ENCODE peak calls at places on chromosomes 12 and 14, in ten cellular contexts. V is tibial artery, I is HFF-Myc, F is dorsolateral prefrontal cortex, R is stomach, W is uterus, U is esophagus squamous epithelium, H is foreskin fibroblast, L is choroid plexus epithelial cell, K is NB4. O is an unnamed sample.

GRCh38 chr12:1282670-1283361 is 291.8 kb downstream of the ERC1 start:
- DNase-seq in V (peak; percentile 69), I (no peak), F (peak; percentile 6), R (no peak), W (peak; percentile 81), U (no peak), H (peak; percentile 21), L (peak; percentile 52), K (no peak), O (peak; percentile 23)

GRCh38 chr12:128790653-128791373 is 32.9 kb downstream of the SLC15A4 start:
- DNase-seq in V (no peak), I (no peak), F (no peak), R (no peak), W (no peak), U (no peak), H (peak; percentile 28), L (no peak), K (no peak), O (no peak)

GRCh38 chr14:29458547-29458946 is 469.1 kb downstream of the PRKD1 start:
- DNase-seq in V (no peak), I (no peak), F (no peak), R (no peak), W (no peak), U (no peak), H (no peak), L (peak; percentile 26), K (no peak), O (peak; percentile 11)

GRCh38 chr12:107634530-107634929 is 51.1 kb upstream of the PWP1 start:
- DNase-seq in V (no peak), I (no peak), F (no peak), R (no peak), W (no peak), U (no peak), H (no peak), L (no peak), K (no peak), O (no peak)

GRCh38 chr14:55077155-55077554 is 25.7 kb downstream of the MAPK1IP1L start:
- DNase-seq in V (no peak), I (no peak), F (no peak), R (peak; percentile 50), W (no peak), U (no peak), H (no peak), L (peak; percentile 51), K (no peak), O (no peak)

GRCh38 chr12:10557766-10558165 is 52.1 kb downstream of the EIF2S3B start:
- DNase-seq in V (no peak), I (no peak), F (no peak), R (no peak), W (no peak), U (no peak), H (no peak), L (no peak), K (no peak), O (no peak)

GRCh38 chr14:66496911-66497310 is 10.7 kb downstream of the CCDC196 start:
- DNase-seq in V (no peak), I (no peak), F (no peak), R (no peak), W (no peak), U (no peak), H (no peak), L (no peak), K (no peak), O (no peak)

GRCh38 chr12:121465921-121466799 is 66.2 kb downstream of the RNF34 start:
- DNase-seq in V (no peak), I (no peak), F (no peak), R (peak; percentile 29), W (no peak), U (no peak), H (no peak), L (peak; percentile 21), K (peak; percentile 72), O (peak; percentile 10)

GRCh38 chr12:49188205-49188915 is 520 bp downstream of the TUBA1A start:
- DNase-seq in V (peak; percentile 90), I (peak; percentile 19), F (peak; percentile 74), R (peak; percentile 67), W (peak; percentile 85), U (no peak), H (peak; percentile 57), L (peak; percentile 78), K (peak; percentile 76), O (no peak)

GRCh38 chr12:49188916-49189367 is at the start of gene TUBA1A:
- DNase-seq in V (peak; percentile 96), I (peak; percentile 97), F (peak; percentile 98), R (peak; percentile 81), W (peak; percentile 99), U (peak; percentile 79), H (peak; percentile 99), L (peak; percentile 100), K (peak; percentile 95), O (peak; percentile 100)

GRCh38 chr12:49187184-49187583 is 1.7 kb downstream of the TUBA1A start:
- DNase-seq in V (peak; percentile 68), I (peak; percentile 39), F (peak; percentile 91), R (no peak), W (peak; percentile 69), U (no peak), H (peak; percentile 27), L (peak; percentile 75), K (no peak), O (peak; percentile 70)

GRCh38 chr12:49190317-49190716 is 1.4 kb upstream of the TUBA1A start:
- DNase-seq in V (no peak), I (no peak), F (peak; percentile 49), R (no peak), W (no peak), U (no peak), H (no peak), L (no peak), K (peak; percentile 23), O (no peak)

DNA sequence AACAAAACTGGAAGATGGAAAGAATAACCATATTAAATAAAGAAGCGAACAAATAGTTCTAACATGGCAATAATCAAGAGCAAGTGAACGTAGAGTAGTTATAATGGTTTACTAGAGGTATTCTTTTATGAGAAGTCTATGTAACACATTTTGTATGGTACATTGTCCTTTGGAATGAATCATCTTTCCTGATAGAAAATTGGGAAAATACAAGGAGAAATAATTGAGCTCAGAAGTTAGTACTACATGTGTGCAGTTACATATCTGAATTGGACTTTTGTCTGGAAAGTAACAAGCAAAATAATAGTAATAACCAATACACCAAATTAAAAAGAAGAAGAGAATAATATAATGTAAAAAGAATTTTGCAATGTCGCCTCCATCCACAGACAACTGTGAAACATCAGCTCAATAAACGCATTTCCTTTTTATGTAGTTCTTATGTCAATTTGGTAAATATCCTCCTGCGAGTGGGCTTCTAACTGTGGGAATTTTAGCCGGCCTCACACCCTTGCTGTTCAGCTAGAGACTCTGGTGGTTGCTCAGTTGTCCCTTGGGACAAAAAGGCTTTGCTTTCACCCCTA is 943 bp upstream of the TUBA1A start:
- DNase-seq in V (no peak), I (no peak), F (no peak), R (no peak), W (no peak), U (no peak), H (no peak), L (no peak), K (no peak), O (peak; percentile 19)
- H3K4me3 ChIP-seq in V (peak overlapping the region; percentile 93), I (peak overlapping the region; percentile 96), F (peak overlapping the region; percentile 98), R (peak overlapping the region; percentile 68), W (peak overlapping the region; percentile 100), U (peak overlapping the region; percentile 98), H (peak overlapping the region; percentile 79), L (no peak overlapping the region), K (no peak overlapping the region), O (peak overlapping the region; percentile 99)

DNA sequence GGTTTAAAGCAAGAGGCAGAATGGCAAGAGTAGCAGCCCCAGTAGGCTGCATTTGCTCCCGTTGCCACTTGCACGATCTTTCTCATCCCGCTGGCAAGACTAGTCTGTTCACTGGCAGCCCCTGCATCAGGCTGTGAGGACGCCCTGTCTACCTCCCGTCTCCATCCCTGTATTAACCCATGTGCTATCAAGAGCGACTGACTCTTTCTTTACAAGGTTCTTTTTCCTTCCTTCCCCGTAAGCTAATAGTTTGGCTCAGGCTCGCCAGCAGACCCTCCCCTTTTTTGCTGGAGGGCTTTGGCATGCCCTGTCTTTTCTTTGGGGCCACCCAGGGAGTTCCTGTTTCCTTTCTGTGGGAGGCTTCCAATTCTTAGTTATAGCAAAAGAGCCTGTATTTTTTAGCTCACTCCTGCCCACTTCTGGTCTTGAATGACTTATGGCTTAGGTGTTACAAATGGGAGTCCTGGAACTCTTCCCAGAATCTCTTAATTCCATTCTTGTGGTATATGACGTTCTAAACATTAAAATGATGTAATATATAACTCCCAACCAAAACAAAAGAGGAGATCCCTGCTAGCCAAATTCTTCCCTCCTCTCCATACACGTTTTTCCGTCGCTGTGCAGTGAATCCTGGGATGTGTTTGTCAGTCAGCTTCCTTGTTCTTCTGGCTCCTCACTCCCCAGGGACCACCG is 149.0 kb downstream of the PRKCH start:
- DNase-seq in V (peak; percentile 30), I (peak; percentile 96), F (no peak), R (no peak), W (no peak), U (no peak), H (peak; percentile 96), L (peak; percentile 98), K (peak; percentile 51), O (peak; percentile 97)
- TF ChIP-seq CTCF in V (no peak), I (peak; percentile 33), F (peak; percentile 21), R (no peak), W (no peak), U (no peak), H (peak; percentile 30), L (peak; percentile 53), K (peak; percentile 21), O (peak; percentile 24)

DNA sequence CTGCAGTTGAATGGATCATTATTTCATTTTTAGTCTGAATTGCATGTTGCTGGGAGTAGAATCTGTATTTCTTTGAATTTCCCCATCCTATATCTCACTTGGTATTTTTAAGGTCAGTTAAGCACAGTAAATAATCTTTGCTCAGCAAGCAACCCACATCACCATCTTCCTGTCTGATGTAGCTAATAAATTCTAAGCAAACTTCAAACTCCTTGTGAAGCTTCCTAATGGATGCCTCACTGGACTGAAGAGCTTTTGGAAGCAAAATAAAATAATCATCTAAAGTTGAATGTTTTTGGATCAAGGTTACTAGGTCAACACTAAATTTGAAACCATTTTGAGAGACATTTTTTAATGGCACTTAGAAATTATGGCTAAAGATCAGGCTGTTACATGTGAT is 163.9 kb downstream of the MSRB3 start:
- DNase-seq in V (no peak), I (no peak), F (no peak), R (no peak), W (no peak), U (no peak), H (no peak), L (no peak), K (no peak), O (no peak)
- H3K4me3 ChIP-seq in V (no peak overlapping the region), I (no peak overlapping the region), F (no peak overlapping the region), R (no peak overlapping the region), W (no peak overlapping the region), U (no peak overlapping the region), H (no peak overlapping the region), L (no peak overlapping the region), K (no peak overlapping the region), O (no peak overlapping the region)

GRCh38 chr14:68193970-68194634 is 374.5 kb downstream of the RAD51B start:
- DNase-seq in V (no peak), I (no peak), F (no peak), R (no peak), W (peak; percentile 67), U (no peak), H (no peak), L (peak; percentile 45), K (no peak), O (no peak)

GRCh38 chr14:68203871-68204270 is 384.3 kb downstream of the RAD51B start:
- DNase-seq in V (no peak), I (no peak), F (no peak), R (no peak), W (no peak), U (no peak), H (no peak), L (no peak), K (no peak), O (no peak)

GRCh38 chr14:68195126-68195525 is 375.5 kb downstream of the RAD51B start:
- DNase-seq in V (no peak), I (no peak), F (no peak), R (no peak), W (no peak), U (no peak), H (no peak), L (no peak), K (no peak), O (no peak)

GRCh38 chr14:68198713-68199464 is 379.3 kb downstream of the RAD51B start:
- DNase-seq in V (no peak), I (no peak), F (no peak), R (no peak), W (no peak), U (no peak), H (no peak), L (peak; percentile 72), K (no peak), O (no peak)

GRCh38 chr14:68199465-68200145 is 380.0 kb downstream of the RAD51B start:
- DNase-seq in V (peak; percentile 38), I (no peak), F (no peak), R (peak; percentile 50), W (peak; percentile 72), U (no peak), H (no peak), L (peak; percentile 79), K (no peak), O (peak; percentile 84)
- TF ChIP-seq CTCF in V (no peak), I (no peak), F (no peak), R (no peak), W (peak; percentile 27), U (no peak), H (no peak), L (peak; percentile 19), K (no peak), O (peak; percentile 9)

O was measured in astrocyte of the spinal cord.